ENCODE peak calls at places on chromosome 4, in seven cellular contexts. B is effector memory CD4-positive, alpha-beta T cell; S is putamen; Z is SHP77 treated with DMSO at 0.1 percent for 48 hours; Q is GF-D8; M is NCI-H345; E is T-cell. U is an unnamed sample.

GRCh38 chr4:73718375-73719373 is 21.7 kb upstream of the CXCL8 start:
- DNase-seq in Z (no peak), Q (peak), S (no peak), M (no peak), B (no peak), E (no peak), U (no peak)

GRCh38 chr4:33072340-33073089 is 2352.3 kb downstream of the PCDH7 start:
- DNase-seq in M (no peak), E (no peak), S (no peak), Q (no peak), Z (no peak), B (no peak), U (no peak)

GRCh38 chr4:126563389-126563788 is 1069.4 kb upstream of the INTU start:
- DNase-seq in E (no peak), Q (no peak), B (no peak), S (no peak), M (no peak), Z (no peak), U (no peak)

GRCh38 chr4:8350841-8351461 is 81.4 kb downstream of the HTRA3 start:
- DNase-seq in E (no peak), S (no peak), Q (no peak), Z (no peak), M (no peak), B (no peak), U (no peak)

GRCh38 chr4:11624370-11624769 is 195.7 kb upstream of the HS3ST1 start:
- DNase-seq in Q (no peak), B (no peak), S (no peak), Z (no peak), E (no peak), M (no peak), U (no peak)

GRCh38 chr4:134634301-134634700 is 432.7 kb upstream of the PABPC4L start:
- DNase-seq in Z (no peak), Q (no peak), B (no peak), S (no peak), E (no peak), M (no peak), U (no peak)

GRCh38 chr4:185936650-185937376 is 124.8 kb upstream of the SORBS2 start:
- DNase-seq in S (peak), Q (no peak), Z (no peak), B (no peak), E (no peak), M (no peak), U (peak)

GRCh38 chr4:7694256-7694775 is 245.3 kb downstream of the AFAP1 start:
- DNase-seq in Q (no peak), Z (no peak), E (no peak), S (no peak), M (no peak), B (no peak), U (no peak)

GRCh38 chr4:2412534-2412884 is 5.9 kb downstream of the ZFYVE28 start:
- DNase-seq in M (no peak), Q (peak), B (peak), Z (no peak), E (peak), S (no peak), U (no peak)

GRCh38 chr4:56655627-56656345 is 25.3 kb downstream of the HOPX start:
- DNase-seq in S (no peak), M (no peak), E (no peak), Q (no peak), Z (no peak), B (no peak), U (no peak)

GRCh38 chr4:102554482-102554881 is 53.3 kb downstream of the NFKB1 start:
- DNase-seq in Q (no peak), Z (no peak), E (no peak), B (no peak), M (no peak), S (peak), U (no peak)

GRCh38 chr4:77040265-77040664 is 35.5 kb downstream of the CCNI start:
- DNase-seq in Z (no peak), M (no peak), B (no peak), Q (no peak), S (no peak), E (no peak), U (no peak)

GRCh38 chr4:85967872-85968271 is 392.0 kb downstream of the MAPK10 start:
- DNase-seq in Z (no peak), S (no peak), B (no peak), Q (no peak), E (no peak), M (no peak), U (peak)

GRCh38 chr4:56466910-56467283 is 520 bp upstream of the SRP72 start:
- DNase-seq in S (no peak), Z (no peak), M (no peak), B (no peak), Q (no peak), E (no peak), U (no peak)

GRCh38 chr4:40065010-40065409 is 8.4 kb downstream of the N4BP2 start:
- DNase-seq in B (no peak), E (no peak), Q (no peak), S (no peak), Z (no peak), M (no peak), U (peak)

GRCh38 chr4:111689214-111689613 is 456.0 kb upstream of the FAM241A start:
- DNase-seq in M (no peak), S (no peak), B (no peak), Z (no peak), E (no peak), Q (no peak), U (peak)

GRCh38 chr4:148730766-148731165 is 288.6 kb upstream of the NR3C2 start:
- DNase-seq in S (no peak), M (no peak), B (no peak), E (no peak), Q (no peak), Z (no peak), U (no peak)

GRCh38 chr4:152961041-152961751 is 25.1 kb downstream of the FHDC1 start:
- DNase-seq in B (no peak), Z (no peak), S (no peak), Q (no peak), M (no peak), E (no peak), U (peak)

GRCh38 chr4:14096406-14096965 is 469.0 kb upstream of the BOD1L1 start:
- DNase-seq in Z (no peak), Q (no peak), B (no peak), E (no peak), M (no peak), S (peak), U (peak)

GRCh38 chr4:39698424-39699009 is 581 bp downstream of the UBE2K start:
- DNase-seq in Q (no peak), Z (no peak), E (no peak), B (peak), S (peak), M (peak), U (peak)

GRCh38 chr4:53043900-53044650 is 182.0 kb downstream of the RASL11B start:
- DNase-seq in E (no peak), B (no peak), M (no peak), Z (no peak), Q (no peak), S (no peak), U (no peak)

GRCh38 chr4:11615601-11616000 is 186.9 kb upstream of the HS3ST1 start:
- DNase-seq in B (no peak), M (peak), S (no peak), E (no peak), Z (no peak), Q (no peak), U (peak)

GRCh38 chr4:161522031-161522430 is 641.8 kb downstream of the FSTL5 start:
- DNase-seq in Z (peak), S (no peak), Q (no peak), E (no peak), M (no peak), B (no peak), U (peak)

GRCh38 chr4:77197361-77197760 is 40.4 kb downstream of the CCNG2 start:
- DNase-seq in B (no peak), E (no peak), S (no peak), M (no peak), Z (no peak), Q (no peak), U (no peak)

GRCh38 chr4:26235500-26235899 is 85.3 kb upstream of the RBPJ start:
- DNase-seq in Z (no peak), M (peak), B (no peak), E (no peak), S (no peak), Q (no peak), U (no peak)

GRCh38 chr4:48787031-48787430 is 7.0 kb upstream of the FRYL start:
- DNase-seq in M (no peak), Z (no peak), B (no peak), E (no peak), Q (no peak), S (peak), U (peak)

GRCh38 chr4:92305148-92305877 is 1.5 kb downstream of the GRID2 start:
- DNase-seq in B (no peak), S (peak), E (no peak), M (peak), Z (peak), Q (no peak), U (peak)

GRCh38 chr4:88661724-88662123 is 35.9 kb downstream of the NAP1L5 start:
- DNase-seq in B (no peak), M (no peak), E (no peak), Z (no peak), Q (no peak), S (no peak), U (no peak)

GRCh38 chr4:73902038-73902637 is 32.9 kb downstream of the CXCL1 start:
- DNase-seq in S (no peak), Q (no peak), Z (no peak), E (no peak), M (no peak), B (no peak), U (no peak)

GRCh38 chr4:159328766-159329165 is 225.9 kb downstream of the RAPGEF2 start:
- DNase-seq in B (no peak), S (no peak), M (no peak), Z (no peak), Q (no peak), E (no peak), U (no peak)

GRCh38 chr4:165522049-165522448 is 143.2 kb downstream of the CPE start:
- DNase-seq in E (no peak), B (no peak), S (no peak), M (no peak), Q (peak), Z (no peak), U (no peak)

GRCh38 chr4:170040031-170040680 is 14.0 kb upstream of the MFAP3L start:
- DNase-seq in E (no peak), S (no peak), Z (no peak), Q (no peak), B (no peak), M (no peak), U (no peak)

GRCh38 chr4:20181926-20182325 is 69.8 kb upstream of the SLIT2 start:
- DNase-seq in E (no peak), Z (no peak), M (no peak), Q (no peak), B (no peak), S (no peak), U (no peak)

GRCh38 chr4:10095296-10095991 is 21.2 kb downstream of the WDR1 start:
- DNase-seq in S (no peak), E (no peak), B (no peak), M (no peak), Q (no peak), Z (no peak), U (no peak)